ENCODE peak calls at places on chromosomes 4 and X, in four cellular contexts. V is A549, R is K562, A is HepG2. H is an unnamed sample.

GRCh38 chr4:113958766-113959540 is 20.5 kb downstream of the ARSJ start:
- DNase-seq in V (peak), R (no peak), A (peak), H (no peak)

GRCh38 chrX:101642086-101642485 is 17.6 kb downstream of the ARMCX2 start:
- DNase-seq in V (no peak), R (no peak), A (no peak), H (no peak)

GRCh38 chr4:92270908-92271307 is 32.9 kb upstream of the GRID2 start:
- DNase-seq in V (peak), R (no peak), A (no peak), H (no peak)

GRCh38 chrX:57918750-57919436 is 8.6 kb upstream of the ZXDA start:
- DNase-seq in V (peak), R (no peak), A (peak), H (peak)

GRCh38 chr4:152996101-152996500 is 60.0 kb downstream of the FHDC1 start:
- DNase-seq in V (no peak), R (no peak), A (no peak), H (no peak)

GRCh38 chr4:51960486-51960885 is 59.7 kb downstream of the LRRC66 start:
- DNase-seq in V (no peak), R (no peak), A (no peak), H (no peak)

GRCh38 chr4:153113838-153114105 is 90.5 kb upstream of the TRIM2 start:
- DNase-seq in V (no peak), R (no peak), A (no peak), H (no peak)

GRCh38 chr4:159685406-159686092 is 582.7 kb downstream of the RAPGEF2 start:
- DNase-seq in V (no peak), R (no peak), A (no peak), H (no peak)

GRCh38 chr4:55303818-55304217 is 42.2 kb upstream of the SRD5A3 start:
- DNase-seq in V (peak), R (no peak), A (no peak), H (no peak)

GRCh38 chr4:12852338-12853307 is 631.5 kb downstream of the RAB28 start:
- DNase-seq in V (peak), R (no peak), A (peak), H (no peak)

GRCh38 chr4:82787342-82787741 is 11.3 kb downstream of the SCD5 start:
- DNase-seq in V (no peak), R (no peak), A (no peak), H (no peak)

GRCh38 chr4:158799856-158800255 is 31.0 kb downstream of the FNIP2 start:
- DNase-seq in V (no peak), R (no peak), A (no peak), H (no peak)

GRCh38 chr4:57351716-57352115 is 241.5 kb upstream of the IGFBP7 start:
- DNase-seq in V (no peak), R (no peak), A (no peak), H (no peak)

GRCh38 chrX:85611926-85612325 is 232.5 kb upstream of the POF1B start:
- DNase-seq in V (peak), R (no peak), A (no peak), H (no peak)

GRCh38 chr4:176789955-176790354 is 2.8 kb downstream of the VEGFC start:
- DNase-seq in V (peak), R (peak), A (peak), H (no peak)

GRCh38 chr4:159248383-159249178 is 145.7 kb downstream of the RAPGEF2 start:
- DNase-seq in V (peak), R (no peak), A (peak), H (no peak)

GRCh38 chr4:48333587-48333986 is 7.7 kb upstream of the SLAIN2 start:
- DNase-seq in V (no peak), R (no peak), A (no peak), H (no peak)

GRCh38 chr4:48329193-48329592 is 12.1 kb upstream of the SLAIN2 start:
- DNase-seq in V (peak), R (no peak), A (peak), H (no peak)

GRCh38 chr4:48331577-48332340 is 9.6 kb upstream of the SLAIN2 start:
- DNase-seq in V (no peak), R (no peak), A (no peak), H (no peak)

GRCh38 chr4:48332661-48333060 is 8.7 kb upstream of the SLAIN2 start:
- DNase-seq in V (no peak), R (no peak), A (no peak), H (no peak)

GRCh38 chr4:48329976-48330375 is 11.4 kb upstream of the SLAIN2 start:
- DNase-seq in V (peak), R (no peak), A (no peak), H (no peak)
- TF ChIP-seq NR3C1 in V (no peak), R (no peak), A (no peak), H (no peak)

GRCh38 chrX:72117636-72118215 is 14.0 kb downstream of the RTL5 start:
- DNase-seq in V (no peak), R (no peak), A (no peak), H (no peak)
- TF ChIP-seq NR3C1 in V (no peak), R (no peak), A (no peak), H (no peak)

GRCh38 chr4:127622923-127623754 is 9.6 kb upstream of the INTU start:
- DNase-seq in V (peak), R (no peak), A (peak), H (peak)
- TF ChIP-seq NR3C1 in V (no peak), R (no peak), A (no peak), H (no peak)

GRCh38 chrX:7146703-7147430 is 645 bp upstream of the STS start:
- DNase-seq in V (peak), R (peak), A (no peak), H (no peak)
- TF ChIP-seq NR3C1 in V (no peak), R (no peak), A (no peak), H (no peak)